ENCODE peak calls at places on chromosomes 2 and 18, in five cellular contexts. One of them, this sample, is unnamed. For H3K4me1, the result is how much of the 10 kb centered on the place peaks cover.

GRCh38 chr2:143909577-143909976 is 610.3 kb downstream of the ZEB2 start:
- DNase-seq in adrenal gland: no peak
- DNase-seq in prostate gland: no peak
- DNase-seq in tibial nerve: no peak
- DNase-seq in ovary: no peak
- DNase-seq in this sample: peak

GRCh38 chr18:31931163-31931885 is 11.6 kb downstream of the TRAPPC8 start:
- DNase-seq in adrenal gland: no peak
- DNase-seq in prostate gland: no peak
- DNase-seq in tibial nerve: no peak
- DNase-seq in ovary: no peak
- DNase-seq in this sample: no peak

GRCh38 chr18:58942486-58942885 is 77.8 kb downstream of the ZNF532 start:
- DNase-seq in adrenal gland: no peak
- DNase-seq in prostate gland: no peak
- DNase-seq in tibial nerve: no peak
- DNase-seq in ovary: no peak
- DNase-seq in this sample: no peak

GRCh38 chr2:75560022-75560767 is 544 bp downstream of the EVA1A start:
- DNase-seq in adrenal gland: no peak
- DNase-seq in prostate gland: peak
- DNase-seq in tibial nerve: no peak
- DNase-seq in ovary: peak
- DNase-seq in this sample: no peak

GRCh38 chr2:235493402-235493774 is 455 bp upstream of the AGAP1 start:
- DNase-seq in adrenal gland: no peak
- DNase-seq in prostate gland: no peak
- DNase-seq in tibial nerve: peak
- DNase-seq in ovary: no peak
- DNase-seq in this sample: no peak

GRCh38 chr2:155301221-155301620 is 602.7 kb downstream of the KCNJ3 start:
- DNase-seq in adrenal gland: no peak
- DNase-seq in prostate gland: no peak
- DNase-seq in tibial nerve: no peak
- DNase-seq in ovary: no peak
- DNase-seq in this sample: no peak

GRCh38 chr18:45334188-45334587 is 281.1 kb upstream of the SLC14A2 start:
- DNase-seq in adrenal gland: no peak
- DNase-seq in prostate gland: no peak
- DNase-seq in tibial nerve: no peak
- DNase-seq in ovary: no peak
- DNase-seq in this sample: no peak

GRCh38 chr2:75600418-75601088 is 39.8 kb upstream of the EVA1A start:
- DNase-seq in adrenal gland: no peak
- DNase-seq in prostate gland: no peak
- DNase-seq in tibial nerve: no peak
- DNase-seq in ovary: no peak
- DNase-seq in this sample: no peak

GRCh38 chr2:197158138-197158537 is 152.4 kb downstream of the ANKRD44 start:
- DNase-seq in adrenal gland: no peak
- DNase-seq in prostate gland: no peak
- DNase-seq in tibial nerve: no peak
- DNase-seq in ovary: no peak
- DNase-seq in this sample: no peak

GRCh38 chr2:219387284-219388126 is at the start of gene DNPEP:
- DNase-seq in adrenal gland: peak
- DNase-seq in prostate gland: peak
- DNase-seq in tibial nerve: peak
- DNase-seq in ovary: peak
- DNase-seq in this sample: peak

GRCh38 chr18:65398347-65398746 is 352.5 kb upstream of the CDH7 start:
- DNase-seq in adrenal gland: no peak
- DNase-seq in prostate gland: no peak
- DNase-seq in tibial nerve: no peak
- DNase-seq in ovary: no peak
- DNase-seq in this sample: no peak

GRCh38 chr2:229268626-229269025 is 2.5 kb downstream of the PID1 start:
- DNase-seq in adrenal gland: no peak
- DNase-seq in prostate gland: no peak
- DNase-seq in tibial nerve: no peak
- DNase-seq in ovary: no peak
- DNase-seq in this sample: no peak

GRCh38 chr2:155151472-155151871 is 453.0 kb downstream of the KCNJ3 start:
- DNase-seq in adrenal gland: no peak
- DNase-seq in prostate gland: no peak
- DNase-seq in tibial nerve: no peak
- DNase-seq in ovary: no peak
- DNase-seq in this sample: no peak

GRCh38 chr2:181684454-181685149 is 4.3 kb upstream of the NEUROD1 start:
- DNase-seq in adrenal gland: no peak
- DNase-seq in prostate gland: no peak
- DNase-seq in tibial nerve: no peak
- DNase-seq in ovary: no peak
- DNase-seq in this sample: no peak
- H3K4me1 ChIP-seq in adrenal gland: under half
- H3K4me1 ChIP-seq in prostate gland: under half
- H3K4me1 ChIP-seq in tibial nerve: under half
- H3K4me1 ChIP-seq in ovary: under half
- H3K4me1 ChIP-seq in this sample: under half

GRCh38 chr2:118737690-118738089 is 109.8 kb downstream of the EN1 start:
- DNase-seq in adrenal gland: no peak
- DNase-seq in prostate gland: no peak
- DNase-seq in tibial nerve: no peak
- DNase-seq in ovary: no peak
- DNase-seq in this sample: no peak

GRCh38 chr2:118738524-118739308 is 108.7 kb downstream of the EN1 start:
- DNase-seq in adrenal gland: peak
- DNase-seq in prostate gland: no peak
- DNase-seq in tibial nerve: peak
- DNase-seq in ovary: peak
- DNase-seq in this sample: no peak

GRCh38 chr2:118732432-118732831 is 115.0 kb downstream of the EN1 start:
- DNase-seq in adrenal gland: no peak
- DNase-seq in prostate gland: no peak
- DNase-seq in tibial nerve: no peak
- DNase-seq in ovary: no peak
- DNase-seq in this sample: no peak

DNA sequence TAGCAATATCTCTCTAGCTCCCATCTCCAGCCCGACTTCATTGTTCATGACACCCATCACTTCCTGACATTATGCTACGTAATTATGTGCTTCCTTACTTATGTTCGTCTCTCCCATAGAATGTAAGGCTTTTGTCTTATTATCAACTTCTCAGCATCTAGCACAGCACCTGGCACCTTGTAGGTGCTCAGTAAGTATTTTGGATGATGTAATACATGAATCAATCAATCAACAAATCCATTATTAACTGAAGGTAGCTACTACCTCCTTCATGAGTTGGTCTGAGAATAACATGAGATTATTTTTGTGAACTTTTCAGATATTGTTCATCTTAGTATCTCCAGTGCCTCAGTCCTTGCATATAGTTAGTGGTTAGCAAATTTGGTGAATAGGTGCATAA is 109.3 kb downstream of the EN1 start:
- DNase-seq in adrenal gland: no peak
- DNase-seq in prostate gland: no peak
- DNase-seq in tibial nerve: no peak
- DNase-seq in ovary: no peak
- DNase-seq in this sample: no peak
- H3K27ac ChIP-seq in adrenal gland: no peak
- H3K27ac ChIP-seq in prostate gland: no peak
- H3K27ac ChIP-seq in tibial nerve: no peak
- H3K27ac ChIP-seq in ovary: no peak
- H3K27ac ChIP-seq in this sample: no peak

GRCh38 chr18:49491534-49491856 is 4.5 kb upstream of the C18orf32 start:
- DNase-seq in adrenal gland: no peak
- DNase-seq in prostate gland: no peak
- DNase-seq in tibial nerve: no peak
- DNase-seq in ovary: no peak
- DNase-seq in this sample: no peak

GRCh38 chr18:49486959-49487710 is at the start of gene C18orf32:
- DNase-seq in adrenal gland: peak
- DNase-seq in prostate gland: peak
- DNase-seq in tibial nerve: peak
- DNase-seq in ovary: peak
- DNase-seq in this sample: peak

GRCh38 chr18:49486617-49486958 is 446 bp downstream of the C18orf32 start:
- DNase-seq in adrenal gland: no peak
- DNase-seq in prostate gland: no peak
- DNase-seq in tibial nerve: no peak
- DNase-seq in ovary: no peak
- DNase-seq in this sample: no peak

GRCh38 chr18:49490246-49490762 is 3.3 kb upstream of the C18orf32 start:
- DNase-seq in adrenal gland: no peak
- DNase-seq in prostate gland: no peak
- DNase-seq in tibial nerve: no peak
- DNase-seq in ovary: no peak
- DNase-seq in this sample: no peak

GRCh38 chr18:49487711-49488310 is 777 bp upstream of the C18orf32 start:
- DNase-seq in adrenal gland: no peak
- DNase-seq in prostate gland: no peak
- DNase-seq in tibial nerve: no peak
- DNase-seq in ovary: no peak
- DNase-seq in this sample: no peak
- H3K4me1 ChIP-seq in adrenal gland: under half
- H3K4me1 ChIP-seq in prostate gland: under half
- H3K4me1 ChIP-seq in tibial nerve: under half
- H3K4me1 ChIP-seq in ovary: under half
- H3K4me1 ChIP-seq in this sample: under half

GRCh38 chr2:226837787-226838603 is 2.1 kb downstream of the RHBDD1 start:
- DNase-seq in adrenal gland: no peak
- DNase-seq in prostate gland: no peak
- DNase-seq in tibial nerve: no peak
- DNase-seq in ovary: no peak
- DNase-seq in this sample: no peak

GRCh38 chr2:226838758-226839555 is 3.1 kb downstream of the RHBDD1 start:
- DNase-seq in adrenal gland: peak
- DNase-seq in prostate gland: no peak
- DNase-seq in tibial nerve: no peak
- DNase-seq in ovary: no peak
- DNase-seq in this sample: no peak

GRCh38 chr2:226836548-226836885 is 663 bp downstream of the RHBDD1 start:
- DNase-seq in adrenal gland: no peak
- DNase-seq in prostate gland: no peak
- DNase-seq in tibial nerve: no peak
- DNase-seq in ovary: no peak
- DNase-seq in this sample: no peak

GRCh38 chr2:226835796-226836547 is at the start of gene RHBDD1:
- DNase-seq in adrenal gland: peak
- DNase-seq in prostate gland: peak
- DNase-seq in tibial nerve: peak
- DNase-seq in ovary: peak
- DNase-seq in this sample: peak

DNA sequence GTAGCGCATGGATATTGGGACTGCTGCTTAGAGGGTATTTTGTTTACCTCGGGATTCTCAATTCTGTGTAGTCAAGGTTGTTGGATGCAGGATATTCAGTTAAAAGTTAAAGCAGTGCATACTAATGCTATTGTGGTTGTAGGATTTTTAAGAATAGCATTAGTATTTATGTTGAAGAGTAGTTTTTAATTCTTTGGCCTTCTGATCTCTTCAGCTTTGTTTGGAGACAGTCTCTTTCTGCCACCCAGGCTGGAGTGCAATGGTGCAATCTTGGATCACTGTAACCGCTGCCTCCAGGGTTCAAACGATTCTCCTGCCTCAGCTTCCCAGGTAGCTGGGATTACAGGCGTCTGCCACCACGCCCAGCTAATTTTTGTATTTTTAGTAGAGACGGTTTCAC is 1.5 kb downstream of the RHBDD1 start:
- DNase-seq in adrenal gland: no peak
- DNase-seq in prostate gland: no peak
- DNase-seq in tibial nerve: no peak
- DNase-seq in ovary: no peak
- DNase-seq in this sample: no peak
- H3K27ac ChIP-seq in adrenal gland: no peak
- H3K27ac ChIP-seq in prostate gland: peak
- H3K27ac ChIP-seq in tibial nerve: peak
- H3K27ac ChIP-seq in ovary: no peak
- H3K27ac ChIP-seq in this sample: peak

GRCh38 chr2:128414351-128414750 is 95.7 kb upstream of the HS6ST1 start:
- DNase-seq in adrenal gland: no peak
- DNase-seq in prostate gland: no peak
- DNase-seq in tibial nerve: no peak
- DNase-seq in ovary: no peak
- DNase-seq in this sample: peak

GRCh38 chr2:128416366-128416765 is 97.7 kb upstream of the HS6ST1 start:
- DNase-seq in adrenal gland: no peak
- DNase-seq in prostate gland: no peak
- DNase-seq in tibial nerve: no peak
- DNase-seq in ovary: no peak
- DNase-seq in this sample: peak

GRCh38 chr2:128416781-128417180 is 98.1 kb upstream of the HS6ST1 start:
- DNase-seq in adrenal gland: no peak
- DNase-seq in prostate gland: no peak
- DNase-seq in tibial nerve: no peak
- DNase-seq in ovary: no peak
- DNase-seq in this sample: peak

GRCh38 chr2:128414946-128415767 is 96.5 kb upstream of the HS6ST1 start:
- DNase-seq in adrenal gland: no peak
- DNase-seq in prostate gland: no peak
- DNase-seq in tibial nerve: no peak
- DNase-seq in ovary: no peak
- DNase-seq in this sample: peak

GRCh38 chr2:128415768-128416039 is 97.0 kb upstream of the HS6ST1 start:
- DNase-seq in adrenal gland: no peak
- DNase-seq in prostate gland: no peak
- DNase-seq in tibial nerve: no peak
- DNase-seq in ovary: no peak
- DNase-seq in this sample: no peak
- H3K4me1 ChIP-seq in adrenal gland: under half
- H3K4me1 ChIP-seq in prostate gland: under half
- H3K4me1 ChIP-seq in tibial nerve: under half
- H3K4me1 ChIP-seq in ovary: under half
- H3K4me1 ChIP-seq in this sample: under half

GRCh38 chr18:37124511-37124910 is 295.6 kb downstream of the KIAA1328 start:
- DNase-seq in adrenal gland: no peak
- DNase-seq in prostate gland: no peak
- DNase-seq in tibial nerve: no peak
- DNase-seq in ovary: no peak
- DNase-seq in this sample: no peak
- H3K27ac ChIP-seq in adrenal gland: no peak
- H3K27ac ChIP-seq in prostate gland: no peak
- H3K27ac ChIP-seq in tibial nerve: no peak
- H3K27ac ChIP-seq in ovary: no peak
- H3K27ac ChIP-seq in this sample: no peak

GRCh38 chr2:158498043-158498748 is 41.4 kb downstream of the PKP4 start:
- DNase-seq in adrenal gland: no peak
- DNase-seq in prostate gland: no peak
- DNase-seq in tibial nerve: no peak
- DNase-seq in ovary: no peak
- DNase-seq in this sample: no peak
- H3K4me1 ChIP-seq in adrenal gland: under half
- H3K4me1 ChIP-seq in prostate gland: under half
- H3K4me1 ChIP-seq in tibial nerve: under half
- H3K4me1 ChIP-seq in ovary: under half
- H3K4me1 ChIP-seq in this sample: under half

This sample was measured in colonic mucosa.